ENCODE peak calls at places on chromosome 13, in six cellular contexts. U, I, L, V, Q and A are unnamed samples.

GRCh38 chr13:98033277-98034247 is 80.1 kb downstream of the IPO5 start:
- DNase-seq in U (peak; percentile 58), L (peak; percentile 38), Q (no peak), I (peak; percentile 68), V (no peak), A (peak; percentile 61)

GRCh38 chr13:73275163-73275562 is 216.4 kb downstream of the KLF5 start:
- DNase-seq in V (no peak), I (no peak), U (no peak), L (no peak), Q (no peak), A (no peak)

GRCh38 chr13:22161871-22162270 is 491.0 kb downstream of the FGF9 start:
- DNase-seq in V (no peak), I (no peak), L (no peak), Q (no peak), U (no peak), A (no peak)

GRCh38 chr13:113528101-113528797 is 37.7 kb upstream of the DCUN1D2 start:
- DNase-seq in U (peak; percentile 35), V (no peak), I (no peak), Q (peak; percentile 48), L (no peak), A (no peak)

GRCh38 chr13:86918682-86919081 is 752.5 kb upstream of the SLITRK5 start:
- DNase-seq in V (no peak), U (no peak), I (no peak), Q (no peak), L (no peak), A (no peak)

GRCh38 chr13:73833331-73834070 is 300.7 kb downstream of the KLF12 start:
- DNase-seq in L (no peak), U (no peak), Q (no peak), V (no peak), I (no peak), A (no peak)

GRCh38 chr13:30648522-30649012 is 30.8 kb downstream of the USPL1 start:
- DNase-seq in I (no peak), U (no peak), L (no peak), Q (no peak), V (no peak), A (no peak)

GRCh38 chr13:60327551-60327950 is 69.5 kb upstream of the TDRD3 start:
- DNase-seq in I (no peak), L (no peak), U (no peak), Q (no peak), V (no peak), A (no peak)

GRCh38 chr13:32391101-32391620 is 36.8 kb downstream of the N4BP2L1 start:
- DNase-seq in I (no peak), Q (no peak), U (no peak), V (no peak), L (no peak), A (peak; percentile 26)

GRCh38 chr13:110938662-110939421 is 24.0 kb upstream of the ANKRD10 start:
- DNase-seq in I (no peak), U (no peak), L (no peak), Q (no peak), V (no peak), A (no peak)

GRCh38 chr13:20446405-20446804 is 79.3 kb downstream of the CRYL1 start:
- DNase-seq in L (no peak), I (no peak), Q (no peak), U (no peak), V (no peak), A (no peak)

GRCh38 chr13:111609631-111610030 is 289.2 kb downstream of the TEX29 start:
- DNase-seq in Q (no peak), V (no peak), U (no peak), I (no peak), L (no peak), A (no peak)

GRCh38 chr13:30832845-30833332 is 73.2 kb upstream of the MEDAG start:
- DNase-seq in Q (peak; percentile 73), I (peak; percentile 94), L (no peak), U (peak; percentile 91), V (peak; percentile 82), A (peak; percentile 23)

GRCh38 chr13:35597451-35597850 is 121.0 kb upstream of the MAB21L1 start:
- DNase-seq in L (no peak), U (no peak), V (no peak), I (no peak), Q (no peak), A (no peak)

GRCh38 chr13:113400621-113401451 is 36.9 kb upstream of the GRTP1 start:
- DNase-seq in I (no peak), Q (peak; percentile 84), U (no peak), L (peak; percentile 70), V (no peak), A (no peak)

GRCh38 chr13:95411641-95412040 is 110.4 kb upstream of the ABCC4 start:
- DNase-seq in Q (no peak), L (no peak), U (no peak), I (no peak), V (no peak), A (no peak)

GRCh38 chr13:56700324-56700723 is 440.4 kb upstream of the PRR20A start:
- DNase-seq in Q (no peak), V (no peak), L (no peak), I (no peak), U (no peak), A (no peak)

GRCh38 chr13:107239213-107239612 is 671.3 kb upstream of the ARGLU1 start:
- DNase-seq in L (no peak), I (no peak), V (no peak), Q (no peak), U (no peak), A (no peak)

DNA sequence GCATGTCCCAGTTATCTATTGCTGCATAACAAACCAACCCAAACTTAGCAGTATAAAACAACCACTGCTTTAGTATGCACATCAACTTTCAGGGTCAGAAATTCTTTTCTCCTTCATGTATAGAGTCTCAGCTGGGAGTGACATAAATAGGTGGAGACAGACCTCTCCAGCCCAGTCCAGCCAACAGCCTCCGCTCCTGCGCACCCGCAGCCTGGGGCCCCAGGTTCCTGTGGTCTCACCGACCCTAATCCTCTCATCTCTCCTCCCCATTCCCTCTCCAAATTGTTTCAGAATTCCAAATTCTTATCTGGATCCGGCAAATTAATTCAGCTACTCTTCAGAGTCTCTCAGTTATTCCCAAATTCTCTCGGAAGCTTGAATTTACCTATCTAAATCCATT is 522 bp upstream of the ATP12A start:
- DNase-seq in L (no peak), V (no peak), U (no peak), I (no peak), Q (no peak), A (no peak)
- H3K27me3 ChIP-seq in L (peaks cover 53% of the 10 kb centered on the region), V (no peaks in the 10 kb centered on the region), U (peaks cover 31% of the 10 kb centered on the region), I (peaks cover 39% of the 10 kb centered on the region), Q (peaks cover 4% of the 10 kb centered on the region), A (peaks cover 2% of the 10 kb centered on the region)

DNA sequence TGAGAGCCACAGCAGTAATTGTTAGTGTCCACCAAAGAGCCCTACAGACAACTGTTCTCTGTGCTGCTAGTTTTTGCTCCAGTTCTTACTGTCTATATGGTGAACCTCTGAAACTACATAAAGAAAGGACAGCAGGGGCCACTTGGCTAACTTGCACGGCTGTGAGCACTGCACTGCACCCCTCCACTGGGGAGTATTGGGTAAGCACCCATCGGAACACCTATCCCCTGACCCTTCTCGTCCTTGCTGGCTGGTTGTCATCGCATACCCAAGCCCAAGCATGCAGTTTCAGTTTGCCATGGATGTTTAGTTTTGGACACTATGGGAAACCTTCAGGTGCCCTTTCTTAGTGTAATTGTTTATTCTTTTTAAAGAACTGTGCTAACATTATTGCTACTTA is 73.2 kb upstream of the GPR183 start:
- DNase-seq in L (no peak), U (no peak), V (no peak), I (no peak), Q (no peak), A (no peak)
- H3K4me3 ChIP-seq in L (no peak overlapping the region), U (no peak overlapping the region), V (no peak overlapping the region), I (no peak overlapping the region), Q (no peak overlapping the region), A (no peak overlapping the region)

GRCh38 chr13:46164661-46165060 is 17.3 kb downstream of the LCP1 start:
- DNase-seq in L (no peak), U (no peak), I (no peak), V (no peak), Q (no peak), A (no peak)
- H3K4me1 ChIP-seq in L (no peaks in the 10 kb centered on the region), U (no peaks in the 10 kb centered on the region), I (peaks cover 4% of the 10 kb centered on the region), V (no peaks in the 10 kb centered on the region), Q (no peaks in the 10 kb centered on the region), A (no peaks in the 10 kb centered on the region)

GRCh38 chr13:71864981-71865857 is 1.8 kb downstream of the DACH1 start:
- DNase-seq in L (peak; percentile 16), U (peak; percentile 59), I (peak; percentile 34), Q (peak; percentile 75), V (peak; percentile 21), A (no peak)
- H3K27me3 ChIP-seq in L (peaks cover 39% of the 10 kb centered on the region), U (no peaks in the 10 kb centered on the region), I (peaks cover 51% of the 10 kb centered on the region), Q (no peaks in the 10 kb centered on the region), V (no peaks in the 10 kb centered on the region), A (peaks cover 11% of the 10 kb centered on the region)

DNA sequence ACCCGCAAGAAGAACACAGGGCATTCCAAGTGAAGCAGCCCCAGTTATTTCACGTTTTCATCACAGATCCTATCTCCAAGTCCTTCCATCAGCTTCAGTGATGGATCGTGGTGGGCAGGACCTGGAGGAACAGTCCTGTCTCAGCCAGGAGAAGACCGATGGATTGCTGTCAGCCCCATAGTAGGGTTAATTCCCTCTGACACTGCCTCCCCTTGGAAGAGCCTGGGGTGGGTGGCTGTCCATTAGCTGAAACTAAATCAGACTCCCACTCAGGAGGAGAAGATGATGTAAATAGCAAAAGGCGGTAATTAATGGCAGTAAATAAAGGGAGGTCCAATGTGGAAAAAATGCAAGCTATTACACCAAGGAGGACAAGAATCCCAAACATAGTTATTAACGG is 131.0 kb downstream of the TNFRSF19 start:
- DNase-seq in L (no peak), I (no peak), U (no peak), V (no peak), Q (peak; percentile 54), A (no peak)
- H3K4me3 ChIP-seq in L (no peak overlapping the region), I (no peak overlapping the region), U (no peak overlapping the region), V (no peak overlapping the region), Q (no peak overlapping the region), A (no peak overlapping the region)

DNA sequence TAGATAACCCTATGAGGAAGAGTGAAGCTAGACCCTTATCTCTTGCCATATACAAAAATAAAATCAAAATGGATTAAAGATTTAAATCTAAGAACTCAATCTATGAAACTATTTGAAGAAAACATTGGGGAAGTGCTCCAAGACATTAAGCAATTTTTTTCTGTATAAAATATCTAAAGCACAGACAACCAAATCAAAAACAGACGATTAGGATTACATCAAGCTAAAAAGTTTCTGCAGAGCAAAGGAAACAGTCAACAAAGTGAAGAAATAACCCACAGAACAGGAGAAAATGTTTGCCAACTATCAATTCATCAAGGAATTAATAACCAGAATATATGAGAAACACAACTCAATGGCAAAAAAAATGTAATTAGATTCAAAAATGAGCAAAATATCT is 480.8 kb downstream of the LMO7 start:
- DNase-seq in V (no peak), L (no peak), Q (no peak), U (no peak), I (no peak), A (no peak)
- H3K4me1 ChIP-seq in V (no peaks in the 10 kb centered on the region), L (no peaks in the 10 kb centered on the region), Q (no peaks in the 10 kb centered on the region), U (no peaks in the 10 kb centered on the region), I (no peaks in the 10 kb centered on the region), A (no peaks in the 10 kb centered on the region)